ENCODE peak calls at places on chromosomes 11 and 22, in four cellular contexts. S is endothelial cell, M is mucosa of descending colon, O is cardiac muscle cell. J is an unnamed sample.

GRCh38 chr11:4539603-4540219 is 5.3 kb upstream of the OR52M1 start:
- DNase-seq in S (peak; percentile 59), M (peak; percentile 67), O (peak; percentile 48), J (peak; percentile 2)

GRCh38 chr11:74185695-74186094 is 14.6 kb downstream of the PPME1 start:
- DNase-seq in S (no peak), M (no peak), O (no peak), J (peak; percentile 27)

GRCh38 chr11:19117760-19118097 is 761 bp downstream of the ZDHHC13 start:
- DNase-seq in S (no peak), M (no peak), O (peak; percentile 35), J (peak; percentile 25)

GRCh38 chr11:22670803-22671202 is 4.4 kb downstream of the GAS2 start:
- DNase-seq in S (no peak), M (no peak), O (peak; percentile 14), J (no peak)

GRCh38 chr11:116986521-116987105 is 111.6 kb downstream of the SIK3 start:
- DNase-seq in S (no peak), M (no peak), O (peak; percentile 60), J (peak; percentile 86)

GRCh38 chr11:94730153-94730552 is 38.0 kb upstream of the AMOTL1 start:
- DNase-seq in S (no peak), M (no peak), O (no peak), J (no peak)

GRCh38 chr11:71489311-71490043 is 36.5 kb downstream of the NADSYN1 start:
- DNase-seq in S (no peak), M (no peak), O (peak; percentile 47), J (peak; percentile 2)

GRCh38 chr11:123391646-123392348 is 38.3 kb upstream of the GRAMD1B start:
- DNase-seq in S (no peak), M (no peak), O (no peak), J (no peak)

GRCh38 chr11:76244311-76245061 is 38.2 kb upstream of the WNT11 start:
- DNase-seq in S (no peak), M (no peak), O (no peak), J (no peak)

GRCh38 chr11:73273246-73273890 is 1.2 kb downstream of the P2RY6 start:
- DNase-seq in S (no peak), M (no peak), O (no peak), J (no peak)

GRCh38 chr11:123301696-123302400 is 106.8 kb upstream of the CLMP start:
- DNase-seq in S (peak; percentile 84), M (peak; percentile 67), O (peak; percentile 55), J (peak; percentile 12)

GRCh38 chr11:833849-834311 is 1.1 kb downstream of the CD151 start:
- DNase-seq in S (no peak), M (peak; percentile 54), O (no peak), J (peak; percentile 73)

GRCh38 chr11:125300791-125301218 is 136.3 kb downstream of the PKNOX2 start:
- DNase-seq in S (no peak), M (no peak), O (peak; percentile 91), J (peak; percentile 76)

GRCh38 chr22:50340157-50340879 is 2.8 kb upstream of the PPP6R2 start:
- DNase-seq in S (no peak), M (no peak), O (peak; percentile 18), J (no peak)

GRCh38 chr11:81255905-81256304 is 1477.8 kb downstream of the FAM181B start:
- DNase-seq in S (no peak), M (no peak), O (no peak), J (no peak)

DNA sequence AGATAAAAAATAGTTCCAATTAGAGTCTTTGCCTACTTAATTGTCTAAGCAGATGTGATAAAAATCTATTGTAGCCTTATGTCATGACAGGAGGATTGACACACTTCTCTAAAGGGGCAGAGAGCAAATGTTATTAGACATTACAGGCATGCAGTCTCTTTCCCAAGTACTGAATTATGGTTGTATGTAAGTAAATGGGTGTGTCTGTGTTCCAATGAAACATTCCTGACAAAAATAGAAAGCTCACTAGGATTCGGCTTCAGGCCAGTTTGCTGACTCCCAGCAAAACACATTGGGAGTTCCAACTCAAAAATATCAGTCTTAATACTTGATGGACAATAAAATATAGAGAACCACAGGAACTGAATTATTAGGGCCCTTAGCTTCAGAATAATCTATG is 1480.4 kb downstream of the FAM181B start:
- DNase-seq in S (no peak), M (no peak), O (no peak), J (no peak)
- TF ChIP-seq CTCF in S (no peak), M (no peak), O (no peak), J (no peak)

GRCh38 chr11:43708776-43709175 is 28.2 kb downstream of the HSD17B12 start:
- DNase-seq in S (no peak), M (no peak), O (peak; percentile 13), J (no peak)
- TF ChIP-seq CTCF in S (no peak), M (no peak), O (peak; percentile 46), J (peak; percentile 48)

DNA sequence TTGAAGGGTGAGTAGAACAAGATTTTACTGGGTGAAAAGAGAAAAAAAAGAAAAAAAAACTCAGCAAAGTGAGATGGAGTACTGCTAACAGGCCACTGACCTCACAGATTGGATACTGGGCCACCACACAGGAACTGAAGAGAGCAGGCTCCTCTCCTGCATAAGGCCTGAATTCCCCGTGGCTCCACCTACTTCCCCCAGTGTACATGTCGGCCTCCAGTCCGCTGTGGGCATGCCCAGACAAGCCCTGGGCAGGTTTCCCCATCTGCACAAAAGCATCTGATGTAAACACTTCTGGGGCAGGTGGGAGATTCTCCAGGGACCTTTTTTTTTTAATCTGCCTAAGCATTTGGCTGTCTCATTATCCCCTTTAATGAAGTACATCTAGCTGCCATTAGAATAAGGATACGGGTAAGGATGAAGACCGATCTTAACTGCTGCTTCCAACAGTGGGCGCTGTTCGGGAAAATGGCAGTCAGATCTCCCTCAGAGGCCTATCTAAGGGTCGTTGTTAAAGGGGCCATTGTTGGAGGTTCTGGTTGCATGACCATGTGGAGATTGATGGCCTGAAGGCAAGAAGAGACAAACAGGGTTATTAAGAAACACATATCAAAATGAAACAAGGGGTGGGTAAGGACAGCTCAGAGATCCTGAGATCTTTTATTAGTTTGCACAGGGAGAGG is 48.5 kb downstream of the MS4A13 start:
- DNase-seq in S (no peak), M (no peak), O (no peak), J (no peak)
- TF ChIP-seq CTCF in S (no peak), M (no peak), O (no peak), J (no peak)

GRCh38 chr11:104165014-104165413 is 1.1 kb upstream of the PDGFD start:
- DNase-seq in S (no peak), M (no peak), O (no peak), J (no peak)

GRCh38 chr11:104159356-104159755 is 4.6 kb downstream of the PDGFD start:
- DNase-seq in S (no peak), M (no peak), O (no peak), J (no peak)

GRCh38 chr11:104161751-104162450 is 2.0 kb downstream of the PDGFD start:
- DNase-seq in S (no peak), M (no peak), O (peak; percentile 17), J (no peak)

GRCh38 chr11:104163100-104164027 is 583 bp downstream of the PDGFD start:
- DNase-seq in S (peak; percentile 43), M (peak; percentile 31), O (peak; percentile 52), J (peak; percentile 1)

GRCh38 chr11:104164028-104164520 is at the start of gene PDGFD:
- DNase-seq in S (peak; percentile 85), M (peak; percentile 55), O (peak; percentile 89), J (peak; percentile 10)
- TF ChIP-seq CTCF in S (peak; percentile 20), M (no peak), O (peak; percentile 60), J (peak; percentile 63)

GRCh38 chr11:57336111-57336666 is 497 bp upstream of the SSRP1 start:
- DNase-seq in S (no peak), M (no peak), O (no peak), J (no peak)

GRCh38 chr11:57332694-57333440 is 2.8 kb downstream of the SSRP1 start:
- DNase-seq in S (no peak), M (no peak), O (no peak), J (no peak)

GRCh38 chr11:57335023-57335342 is 709 bp downstream of the SSRP1 start:
- DNase-seq in S (no peak), M (no peak), O (no peak), J (no peak)

GRCh38 chr11:57338152-57338551 is at the start of gene P2RX3:
- DNase-seq in S (no peak), M (no peak), O (no peak), J (no peak)

DNA sequence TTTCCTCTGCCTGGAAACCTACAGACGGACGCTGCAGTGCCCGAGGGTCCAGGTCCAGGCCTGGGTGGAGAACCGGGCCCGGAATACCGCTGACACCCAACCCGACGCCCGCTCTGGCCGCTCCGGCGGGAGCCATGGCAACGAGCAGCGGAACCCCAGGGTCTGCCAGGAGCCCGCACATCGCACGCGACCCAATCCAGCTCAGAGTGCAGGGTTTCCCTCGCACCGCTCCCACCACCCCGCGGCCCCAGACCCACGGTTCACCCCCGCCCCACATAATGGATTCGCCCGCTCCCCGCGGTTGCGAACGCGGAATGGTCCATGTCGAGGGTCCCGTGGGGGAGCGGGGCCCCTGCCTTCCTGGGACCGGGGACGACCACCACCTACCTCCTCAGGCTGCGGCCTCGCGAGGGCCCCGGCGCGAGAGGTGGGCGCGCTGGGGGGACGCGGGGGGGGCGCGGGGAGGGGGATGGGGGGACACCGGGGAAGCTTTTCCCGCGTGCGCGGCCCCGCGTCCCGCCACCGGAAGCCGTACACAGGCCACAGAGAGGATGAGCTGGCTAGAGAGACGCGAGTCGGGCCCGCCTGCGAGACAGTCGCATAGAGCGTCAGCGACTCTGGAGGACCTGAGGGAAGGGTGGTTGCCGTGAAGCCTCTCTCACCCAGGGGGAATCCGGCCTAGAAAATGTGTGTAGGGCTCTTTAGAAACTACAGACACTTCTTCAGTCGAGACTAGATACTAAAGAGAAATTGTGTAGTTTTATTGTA is at the start of gene SSRP1:
- DNase-seq in S (peak; percentile 69), M (peak; percentile 90), O (peak; percentile 88), J (peak; percentile 82)
- TF ChIP-seq CTCF in S (no peak), M (no peak), O (no peak), J (no peak)

GRCh38 chr22:25332386-25332785 is 112.9 kb downstream of the CRYBB2 start:
- DNase-seq in S (no peak), M (no peak), O (no peak), J (no peak)

GRCh38 chr22:25331050-25331449 is 111.6 kb downstream of the CRYBB2 start:
- DNase-seq in S (no peak), M (no peak), O (no peak), J (no peak)

GRCh38 chr22:25334091-25334490 is 114.7 kb downstream of the CRYBB2 start:
- DNase-seq in S (peak; percentile 97), M (peak; percentile 91), O (peak; percentile 33), J (no peak)
- TF ChIP-seq CTCF in S (peak; percentile 60), M (peak; percentile 60), O (peak; percentile 53), J (peak; percentile 6)

DNA sequence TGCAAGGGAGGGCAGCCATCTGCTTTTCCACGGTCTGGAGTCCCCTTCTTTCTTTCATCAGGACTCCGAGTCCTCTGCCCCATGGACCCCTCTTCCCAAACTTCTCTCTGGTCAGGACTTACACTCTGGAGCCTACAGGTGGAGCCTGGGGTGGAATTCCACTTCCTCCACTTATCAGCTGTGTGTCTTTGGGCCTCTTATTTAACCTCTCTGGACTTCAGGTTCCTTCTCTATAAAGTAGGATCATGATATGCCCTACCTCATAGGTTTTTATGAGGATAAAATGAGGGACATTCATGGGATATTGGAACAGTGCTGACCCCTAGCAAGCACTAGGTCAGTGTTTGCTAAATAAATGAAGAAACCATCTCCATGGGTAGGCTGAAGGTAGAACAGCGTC is 1.7 kb downstream of the LINC01488 start:
- DNase-seq in S (no peak), M (no peak), O (no peak), J (no peak)
- TF ChIP-seq CTCF in S (no peak), M (no peak), O (no peak), J (no peak)

J was measured in HFFc6.